ENCODE peak calls at places on chromosome 14, in seven cellular contexts. One of them, this sample, is unnamed.
A peak's percentile ranks its signal among the peaks of the same experiment; 100 is the strongest.

GRCh38 chr14:70896981-70897380 is 10.3 kb upstream of the PCNX1 start:
- DNase-seq in activated naive CD4-positive, alpha-beta T cell treated with anti-CD3 and anti-CD28 coated beads, Interleukin-2, amount 50 U/mL, for 16 hours: no peak
- DNase-seq in lung: no peak
- DNase-seq in GM23338: no peak
- DNase-seq in activated CD4-positive, alpha-beta T cell treated with anti-CD3 and anti-CD28 coated beads for 1 hour: no peak
- DNase-seq in hippocampal formation: no peak
- DNase-seq in endothelial cell: no peak
- DNase-seq in this sample: no peak

GRCh38 chr14:53567236-53567785 is 389.3 kb downstream of the BMP4 start:
- DNase-seq in activated naive CD4-positive, alpha-beta T cell treated with anti-CD3 and anti-CD28 coated beads, Interleukin-2, amount 50 U/mL, for 16 hours: no peak
- DNase-seq in lung: no peak
- DNase-seq in GM23338: peak; percentile 65
- DNase-seq in activated CD4-positive, alpha-beta T cell treated with anti-CD3 and anti-CD28 coated beads for 1 hour: no peak
- DNase-seq in hippocampal formation: no peak
- DNase-seq in endothelial cell: no peak
- DNase-seq in this sample: no peak

GRCh38 chr14:104479901-104480300 is 99.7 kb upstream of the C14orf180 start:
- DNase-seq in activated naive CD4-positive, alpha-beta T cell treated with anti-CD3 and anti-CD28 coated beads, Interleukin-2, amount 50 U/mL, for 16 hours: no peak
- DNase-seq in lung: no peak
- DNase-seq in GM23338: no peak
- DNase-seq in activated CD4-positive, alpha-beta T cell treated with anti-CD3 and anti-CD28 coated beads for 1 hour: no peak
- DNase-seq in hippocampal formation: no peak
- DNase-seq in endothelial cell: no peak
- DNase-seq in this sample: no peak

GRCh38 chr14:106844608-106845285 is 1318.4 kb downstream of the TMEM121 start:
- DNase-seq in activated naive CD4-positive, alpha-beta T cell treated with anti-CD3 and anti-CD28 coated beads, Interleukin-2, amount 50 U/mL, for 16 hours: peak; percentile 64
- DNase-seq in lung: peak; percentile 76
- DNase-seq in GM23338: no peak
- DNase-seq in activated CD4-positive, alpha-beta T cell treated with anti-CD3 and anti-CD28 coated beads for 1 hour: peak; percentile 56
- DNase-seq in hippocampal formation: no peak
- DNase-seq in endothelial cell: no peak
- DNase-seq in this sample: peak; percentile 70

GRCh38 chr14:87049886-87050820 is 942.8 kb downstream of the GALC start:
- DNase-seq in activated naive CD4-positive, alpha-beta T cell treated with anti-CD3 and anti-CD28 coated beads, Interleukin-2, amount 50 U/mL, for 16 hours: no peak
- DNase-seq in lung: no peak
- DNase-seq in GM23338: peak; percentile 78
- DNase-seq in activated CD4-positive, alpha-beta T cell treated with anti-CD3 and anti-CD28 coated beads for 1 hour: no peak
- DNase-seq in hippocampal formation: no peak
- DNase-seq in endothelial cell: peak; percentile 64
- DNase-seq in this sample: no peak

GRCh38 chr14:22689186-22689585 is 45.0 kb upstream of the OR6J1 start:
- DNase-seq in activated naive CD4-positive, alpha-beta T cell treated with anti-CD3 and anti-CD28 coated beads, Interleukin-2, amount 50 U/mL, for 16 hours: peak; percentile 20
- DNase-seq in lung: no peak
- DNase-seq in GM23338: no peak
- DNase-seq in activated CD4-positive, alpha-beta T cell treated with anti-CD3 and anti-CD28 coated beads for 1 hour: no peak
- DNase-seq in hippocampal formation: no peak
- DNase-seq in endothelial cell: no peak
- DNase-seq in this sample: no peak

GRCh38 chr14:75069021-75069810 is at the start of gene ZC2HC1C:
- DNase-seq in activated naive CD4-positive, alpha-beta T cell treated with anti-CD3 and anti-CD28 coated beads, Interleukin-2, amount 50 U/mL, for 16 hours: peak; percentile 56
- DNase-seq in lung: peak; percentile 96
- DNase-seq in GM23338: peak; percentile 97
- DNase-seq in activated CD4-positive, alpha-beta T cell treated with anti-CD3 and anti-CD28 coated beads for 1 hour: peak; percentile 18
- DNase-seq in hippocampal formation: peak; percentile 84
- DNase-seq in endothelial cell: peak; percentile 93
- DNase-seq in this sample: peak; percentile 65

GRCh38 chr14:39302124-39302810 is 68.6 kb downstream of the MIA2 start:
- DNase-seq in activated naive CD4-positive, alpha-beta T cell treated with anti-CD3 and anti-CD28 coated beads, Interleukin-2, amount 50 U/mL, for 16 hours: no peak
- DNase-seq in lung: no peak
- DNase-seq in GM23338: no peak
- DNase-seq in activated CD4-positive, alpha-beta T cell treated with anti-CD3 and anti-CD28 coated beads for 1 hour: no peak
- DNase-seq in hippocampal formation: no peak
- DNase-seq in endothelial cell: no peak
- DNase-seq in this sample: no peak

GRCh38 chr14:29925106-29925722 is 2.4 kb downstream of the PRKD1 start:
- DNase-seq in activated naive CD4-positive, alpha-beta T cell treated with anti-CD3 and anti-CD28 coated beads, Interleukin-2, amount 50 U/mL, for 16 hours: no peak
- DNase-seq in lung: no peak
- DNase-seq in GM23338: peak; percentile 65
- DNase-seq in activated CD4-positive, alpha-beta T cell treated with anti-CD3 and anti-CD28 coated beads for 1 hour: no peak
- DNase-seq in hippocampal formation: no peak
- DNase-seq in endothelial cell: no peak
- DNase-seq in this sample: no peak

GRCh38 chr14:34331728-34332623 is 130.1 kb downstream of the SPTSSA start:
- DNase-seq in activated naive CD4-positive, alpha-beta T cell treated with anti-CD3 and anti-CD28 coated beads, Interleukin-2, amount 50 U/mL, for 16 hours: peak; percentile 56
- DNase-seq in lung: peak; percentile 74
- DNase-seq in GM23338: peak; percentile 85
- DNase-seq in activated CD4-positive, alpha-beta T cell treated with anti-CD3 and anti-CD28 coated beads for 1 hour: peak; percentile 31
- DNase-seq in hippocampal formation: no peak
- DNase-seq in endothelial cell: peak; percentile 67
- DNase-seq in this sample: peak; percentile 29

GRCh38 chr14:23864252-23864651 is 89.3 kb upstream of the DHRS4 start:
- DNase-seq in activated naive CD4-positive, alpha-beta T cell treated with anti-CD3 and anti-CD28 coated beads, Interleukin-2, amount 50 U/mL, for 16 hours: no peak
- DNase-seq in lung: no peak
- DNase-seq in GM23338: no peak
- DNase-seq in activated CD4-positive, alpha-beta T cell treated with anti-CD3 and anti-CD28 coated beads for 1 hour: no peak
- DNase-seq in hippocampal formation: no peak
- DNase-seq in endothelial cell: no peak
- DNase-seq in this sample: no peak

GRCh38 chr14:102591372-102591943 is 991 bp upstream of the RCOR1 start:
- DNase-seq in activated naive CD4-positive, alpha-beta T cell treated with anti-CD3 and anti-CD28 coated beads, Interleukin-2, amount 50 U/mL, for 16 hours: peak; percentile 17
- DNase-seq in lung: peak; percentile 41
- DNase-seq in GM23338: peak; percentile 68
- DNase-seq in activated CD4-positive, alpha-beta T cell treated with anti-CD3 and anti-CD28 coated beads for 1 hour: no peak
- DNase-seq in hippocampal formation: no peak
- DNase-seq in endothelial cell: peak; percentile 43
- DNase-seq in this sample: no peak

GRCh38 chr14:92694807-92695206 is 53.6 kb downstream of the LGMN start:
- DNase-seq in activated naive CD4-positive, alpha-beta T cell treated with anti-CD3 and anti-CD28 coated beads, Interleukin-2, amount 50 U/mL, for 16 hours: no peak
- DNase-seq in lung: no peak
- DNase-seq in GM23338: no peak
- DNase-seq in activated CD4-positive, alpha-beta T cell treated with anti-CD3 and anti-CD28 coated beads for 1 hour: no peak
- DNase-seq in hippocampal formation: no peak
- DNase-seq in endothelial cell: no peak
- DNase-seq in this sample: no peak

GRCh38 chr14:31255286-31255685 is 47.7 kb upstream of the HECTD1 start:
- DNase-seq in activated naive CD4-positive, alpha-beta T cell treated with anti-CD3 and anti-CD28 coated beads, Interleukin-2, amount 50 U/mL, for 16 hours: no peak
- DNase-seq in lung: no peak
- DNase-seq in GM23338: no peak
- DNase-seq in activated CD4-positive, alpha-beta T cell treated with anti-CD3 and anti-CD28 coated beads for 1 hour: no peak
- DNase-seq in hippocampal formation: no peak
- DNase-seq in endothelial cell: no peak
- DNase-seq in this sample: no peak

GRCh38 chr14:54396183-54396492 is 669 bp upstream of the CDKN3 start:
- DNase-seq in activated naive CD4-positive, alpha-beta T cell treated with anti-CD3 and anti-CD28 coated beads, Interleukin-2, amount 50 U/mL, for 16 hours: no peak
- DNase-seq in lung: no peak
- DNase-seq in GM23338: no peak
- DNase-seq in activated CD4-positive, alpha-beta T cell treated with anti-CD3 and anti-CD28 coated beads for 1 hour: no peak
- DNase-seq in hippocampal formation: no peak
- DNase-seq in endothelial cell: no peak
- DNase-seq in this sample: no peak

GRCh38 chr14:24327303-24327702 is 7.6 kb downstream of the ADCY4 start:
- DNase-seq in activated naive CD4-positive, alpha-beta T cell treated with anti-CD3 and anti-CD28 coated beads, Interleukin-2, amount 50 U/mL, for 16 hours: no peak
- DNase-seq in lung: no peak
- DNase-seq in GM23338: no peak
- DNase-seq in activated CD4-positive, alpha-beta T cell treated with anti-CD3 and anti-CD28 coated beads for 1 hour: no peak
- DNase-seq in hippocampal formation: no peak
- DNase-seq in endothelial cell: no peak
- DNase-seq in this sample: no peak